ENCODE peak calls at places on chromosomes 4 and X, in nine cellular contexts. M, O, H, V, T, K, I, E and J are unnamed samples.

GRCh38 chr4:173288296-173288695 is 45.9 kb downstream of the HMGB2 start:
- DNase-seq in M (peak; percentile 27), O (peak; percentile 70), H (peak; percentile 65), V (peak; percentile 24), T (peak; percentile 77), K (peak; percentile 94), I (no peak), E (peak; percentile 82), J (peak; percentile 30)

GRCh38 chrX:19743386-19743785 is 144.0 kb downstream of the SH3KBP1 start:
- DNase-seq in M (no peak), O (peak; percentile 17), H (no peak), V (peak; percentile 70), T (no peak), K (no peak), I (no peak), E (no peak), J (no peak)

GRCh38 chrX:12970691-12971202 is 4.2 kb upstream of the TMSB4X start:
- DNase-seq in M (no peak), O (no peak), H (no peak), V (peak; percentile 55), T (peak; percentile 58), K (peak; percentile 33), I (no peak), E (no peak), J (no peak)

GRCh38 chr4:99186029-99186428 is 33.0 kb downstream of the ADH6 start:
- DNase-seq in M (no peak), O (no peak), H (no peak), V (no peak), T (no peak), K (no peak), I (no peak), E (no peak), J (no peak)

GRCh38 chr4:74228691-74229640 is 71.0 kb downstream of the MTHFD2L start:
- DNase-seq in M (peak; percentile 36), O (peak; percentile 80), H (peak; percentile 77), V (no peak), T (peak; percentile 71), K (peak; percentile 88), I (peak; percentile 63), E (peak; percentile 87), J (peak; percentile 79)

GRCh38 chr4:42671431-42672194 is 14.7 kb upstream of the ATP8A1 start:
- DNase-seq in M (no peak), O (peak; percentile 11), H (no peak), V (no peak), T (peak; percentile 41), K (no peak), I (no peak), E (no peak), J (no peak)

GRCh38 chrX:99353412-99353811 is 1056.7 kb downstream of the PCDH19 start:
- DNase-seq in M (no peak), O (no peak), H (no peak), V (no peak), T (no peak), K (no peak), I (no peak), E (no peak), J (no peak)

GRCh38 chrX:124217289-124218251 is 114.9 kb upstream of the TEX13D start:
- DNase-seq in M (no peak), O (peak; percentile 37), H (no peak), V (no peak), T (peak; percentile 70), K (peak; percentile 13), I (no peak), E (no peak), J (no peak)

GRCh38 chr4:68606240-68606639 is 30.1 kb upstream of the UGT2B17 start:
- DNase-seq in M (no peak), O (no peak), H (no peak), V (no peak), T (no peak), K (no peak), I (no peak), E (no peak), J (no peak)

GRCh38 chrX:107775000-107775733 is 420 bp downstream of the TSC22D3 start:
- DNase-seq in M (no peak), O (peak; percentile 15), H (no peak), V (no peak), T (no peak), K (no peak), I (no peak), E (no peak), J (peak; percentile 13)

GRCh38 chrX:66579219-66579618 is 59.7 kb downstream of the EDA2R start:
- DNase-seq in M (no peak), O (no peak), H (no peak), V (no peak), T (no peak), K (no peak), I (no peak), E (no peak), J (no peak)

GRCh38 chr4:124030038-124030638 is 633.5 kb downstream of the SPRY1 start:
- DNase-seq in M (no peak), O (no peak), H (no peak), V (no peak), T (no peak), K (peak; percentile 41), I (no peak), E (no peak), J (no peak)

GRCh38 chr4:124433500-124433899 is 279.0 kb downstream of the ANKRD50 start:
- DNase-seq in M (no peak), O (no peak), H (peak; percentile 57), V (no peak), T (no peak), K (no peak), I (no peak), E (no peak), J (no peak)

GRCh38 chr4:180513076-180513475 is 1730.1 kb upstream of the TENM3 start:
- DNase-seq in M (no peak), O (no peak), H (no peak), V (no peak), T (no peak), K (no peak), I (no peak), E (no peak), J (no peak)

GRCh38 chr4:114087596-114088230 is 108.3 kb upstream of the ARSJ start:
- DNase-seq in M (no peak), O (no peak), H (no peak), V (no peak), T (no peak), K (no peak), I (no peak), E (no peak), J (no peak)

GRCh38 chr4:143667461-143667860 is 33.0 kb downstream of the FREM3 start:
- DNase-seq in M (peak; percentile 44), O (no peak), H (no peak), V (no peak), T (no peak), K (peak; percentile 65), I (no peak), E (peak; percentile 70), J (peak; percentile 67)

GRCh38 chrX:110003167-110004156 is 548 bp downstream of the TMEM164 start:
- DNase-seq in M (no peak), O (peak; percentile 20), H (no peak), V (no peak), T (peak; percentile 20), K (no peak), I (peak; percentile 5), E (peak; percentile 23), J (peak; percentile 34)

GRCh38 chr4:118177121-118177520 is 142.8 kb downstream of the NDST3 start:
- DNase-seq in M (no peak), O (no peak), H (no peak), V (no peak), T (no peak), K (no peak), I (no peak), E (no peak), J (no peak)

GRCh38 chr4:151417766-151418376 is 8.9 kb downstream of the FHIP1A start:
- DNase-seq in M (no peak), O (no peak), H (no peak), V (no peak), T (no peak), K (no peak), I (no peak), E (no peak), J (peak; percentile 38)

GRCh38 chrX:23792861-23793553 is 10.0 kb downstream of the SAT1 start:
- DNase-seq in M (no peak), O (no peak), H (no peak), V (no peak), T (no peak), K (no peak), I (no peak), E (no peak), J (peak; percentile 34)

GRCh38 chrX:16205840-16206239 is 38.6 kb downstream of the MAGEB17 start:
- DNase-seq in M (no peak), O (no peak), H (no peak), V (no peak), T (no peak), K (no peak), I (no peak), E (no peak), J (no peak)
- H3K27ac ChIP-seq in M (no peak overlapping the region), O (no peak overlapping the region), H (no peak overlapping the region), V (no peak overlapping the region), T (no peak overlapping the region), K (no peak overlapping the region), I (no peak overlapping the region), E (no peak overlapping the region), J (no peak overlapping the region)

DNA sequence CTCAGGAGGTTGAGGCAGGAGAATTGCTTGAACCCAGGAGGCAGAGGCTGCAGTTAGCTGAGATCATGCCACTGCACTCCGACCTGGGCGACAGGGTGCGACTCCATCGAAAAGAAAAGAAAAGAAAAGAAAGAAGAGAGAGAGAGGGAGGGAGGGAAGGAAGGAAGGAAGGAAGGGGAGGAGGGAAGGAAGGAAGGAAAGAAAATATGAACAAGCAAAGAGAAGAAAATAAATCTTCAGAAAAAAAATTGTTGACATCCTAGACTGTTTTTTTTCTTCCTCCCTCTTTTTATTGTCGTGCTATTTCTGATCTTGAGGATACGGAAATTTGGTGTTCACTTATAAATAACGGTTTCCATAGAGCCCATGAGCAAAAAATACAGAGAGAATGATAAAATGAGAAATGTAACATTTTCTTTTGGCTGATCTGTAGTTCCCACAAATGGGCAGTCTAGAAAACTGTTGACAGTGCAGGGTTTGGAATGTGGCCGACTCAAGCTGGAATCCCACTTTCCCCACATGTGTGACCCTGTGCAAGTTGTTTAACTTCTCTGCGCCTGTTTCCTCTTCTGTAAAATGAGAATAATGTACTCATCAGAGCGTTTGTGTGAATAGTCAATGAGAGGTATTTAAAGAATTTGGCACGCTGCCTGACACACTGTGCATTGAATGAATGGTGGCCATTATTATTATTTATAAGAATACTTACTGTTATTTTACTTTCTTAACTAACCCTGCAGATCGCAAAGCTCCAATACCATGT is 19.4 kb downstream of the SORBS2 start:
- DNase-seq in M (no peak), O (no peak), H (peak; percentile 46), V (no peak), T (no peak), K (no peak), I (no peak), E (no peak), J (no peak)
- TF ChIP-seq POLR2A in M (no peak), O (no peak), H (no peak), V (no peak), T (no peak), K (no peak), I (no peak), E (no peak), J (no peak)

GRCh38 chr4:83138979-83139378 is 24.4 kb upstream of the PLAC8 start:
- DNase-seq in M (no peak), O (no peak), H (no peak), V (no peak), T (peak; percentile 26), K (no peak), I (no peak), E (no peak), J (no peak)
- H3K4me3 ChIP-seq in M (no peak overlapping the region), O (no peak overlapping the region), H (no peak overlapping the region), V (no peak overlapping the region), T (no peak overlapping the region), K (no peak overlapping the region), I (no peak overlapping the region), E (no peak overlapping the region), J (no peak overlapping the region)

GRCh38 chr4:84050014-84050413 is 449.1 kb downstream of the NKX6-1 start:
- DNase-seq in M (no peak), O (no peak), H (peak; percentile 9), V (no peak), T (no peak), K (no peak), I (no peak), E (no peak), J (peak; percentile 19)
- H3K27ac ChIP-seq in M (no peak overlapping the region), O (no peak overlapping the region), H (no peak overlapping the region), V (no peak overlapping the region), T (no peak overlapping the region), K (no peak overlapping the region), I (no peak overlapping the region), E (no peak overlapping the region), J (no peak overlapping the region)